ENCODE peak calls at places on chromosome 1, in eight cellular contexts. V, G, K, Q, X, T, R and P are unnamed samples.

GRCh38 chr1:113872219-113872934 is 865 bp upstream of the PTPN22 start:
- DNase-seq in X (peak; percentile 21), V (no peak), Q (no peak), K (no peak), T (no peak), R (no peak), G (no peak), P (no peak)

GRCh38 chr1:199272107-199272506 is 633.3 kb downstream of the PTPRC start:
- DNase-seq in G (peak; percentile 90), T (no peak), X (no peak), V (no peak), R (peak; percentile 50), Q (peak; percentile 29), K (no peak), P (no peak)

GRCh38 chr1:110370827-110371226 is 20.0 kb downstream of the SLC16A4 start:
- DNase-seq in R (peak; percentile 21), T (no peak), V (no peak), X (no peak), K (no peak), Q (no peak), G (no peak), P (no peak)

GRCh38 chr1:41412748-41413147 is 51.5 kb downstream of the FOXO6 start:
- DNase-seq in V (no peak), K (no peak), R (no peak), Q (no peak), T (no peak), G (no peak), X (no peak), P (no peak)

GRCh38 chr1:45299981-45300668 is 26.6 kb upstream of the HPDL start:
- DNase-seq in X (peak; percentile 46), K (no peak), T (no peak), Q (peak; percentile 72), R (peak; percentile 26), G (peak; percentile 74), V (peak; percentile 49), P (no peak)

GRCh38 chr1:241482761-241483250 is 36.7 kb downstream of the FH start:
- DNase-seq in K (no peak), R (peak; percentile 12), T (no peak), X (no peak), Q (no peak), V (no peak), G (no peak), P (no peak)

GRCh38 chr1:7227654-7228053 is 442.4 kb downstream of the CAMTA1 start:
- DNase-seq in R (no peak), K (no peak), X (no peak), V (no peak), Q (no peak), G (no peak), T (no peak), P (no peak)

GRCh38 chr1:173934440-173934839 is 17.3 kb upstream of the SERPINC1 start:
- DNase-seq in X (no peak), V (no peak), T (no peak), K (no peak), R (no peak), G (peak; percentile 40), Q (no peak), P (no peak)

GRCh38 chr1:37994886-37995566 is 5.2 kb upstream of the SF3A3 start:
- DNase-seq in Q (no peak), X (peak; percentile 27), G (no peak), K (no peak), T (no peak), V (no peak), R (no peak), P (no peak)

GRCh38 chr1:75567212-75567611 is 43.7 kb downstream of the SLC44A5 start:
- DNase-seq in K (no peak), R (no peak), Q (no peak), G (no peak), T (no peak), V (no peak), X (no peak), P (no peak)

GRCh38 chr1:175599212-175599681 is 144.1 kb downstream of the TNR start:
- DNase-seq in Q (no peak), K (no peak), G (no peak), V (no peak), T (no peak), X (no peak), R (peak; percentile 7), P (no peak)

GRCh38 chr1:77961392-77961791 is 17.5 kb downstream of the FUBP1 start:
- DNase-seq in Q (no peak), T (no peak), X (no peak), G (no peak), R (no peak), K (no peak), V (no peak), P (no peak)

GRCh38 chr1:209937996-209938959 is at the start of gene SYT14:
- DNase-seq in X (peak; percentile 17), V (peak; percentile 31), K (peak; percentile 21), G (no peak), R (no peak), Q (no peak), T (no peak), P (no peak)

GRCh38 chr1:116679091-116679827 is 11.7 kb upstream of the IGSF3 start:
- DNase-seq in T (no peak), V (no peak), R (no peak), X (no peak), K (no peak), G (no peak), Q (no peak), P (no peak)

GRCh38 chr1:103945774-103946173 is 196.1 kb downstream of the AMY1C start:
- DNase-seq in V (no peak), X (no peak), T (no peak), R (no peak), G (no peak), Q (no peak), K (no peak), P (no peak)

GRCh38 chr1:5570931-5571330 is 421.3 kb downstream of the NPHP4 start:
- DNase-seq in X (no peak), T (no peak), R (no peak), V (no peak), K (no peak), Q (no peak), G (no peak), P (no peak)

GRCh38 chr1:29716306-29716705 is 480.0 kb downstream of the PTPRU start:
- DNase-seq in Q (no peak), T (no peak), K (no peak), V (no peak), R (no peak), G (no peak), X (no peak), P (no peak)

GRCh38 chr1:152228831-152229230 is 4.8 kb upstream of the HRNR start:
- DNase-seq in K (no peak), V (no peak), X (no peak), T (no peak), G (no peak), Q (no peak), R (no peak), P (no peak)

DNA sequence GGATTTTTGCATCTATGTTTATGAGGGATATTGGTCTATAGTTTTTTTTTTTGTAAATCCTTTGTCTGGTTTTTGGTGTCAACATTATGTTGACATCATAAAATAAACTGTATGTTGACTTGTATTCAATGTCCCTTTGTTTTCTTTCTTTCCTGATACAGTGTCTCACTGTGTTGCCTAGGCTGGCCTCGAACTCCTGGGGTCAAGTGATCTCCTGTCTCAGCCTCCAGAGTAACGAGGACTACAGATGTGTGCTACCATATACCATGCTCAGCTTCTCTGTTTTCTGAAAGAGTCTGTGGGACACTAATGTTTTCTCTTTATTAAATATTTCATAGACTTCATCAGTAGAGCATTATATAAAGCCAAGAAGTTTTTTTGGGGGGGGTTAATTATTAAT is 18.3 kb downstream of the MAN1C1 start:
- DNase-seq in X (no peak), Q (no peak), K (no peak), V (no peak), R (no peak), T (no peak), G (no peak), P (no peak)
- TF ChIP-seq CTCF in X (no peak), Q (no peak), K (no peak), V (no peak), R (no peak), T (no peak), G (no peak), P (no peak)

GRCh38 chr1:245512181-245512888 is 357.6 kb downstream of the KIF26B start:
- DNase-seq in G (no peak), X (no peak), V (no peak), Q (no peak), T (no peak), K (no peak), R (no peak), P (no peak)

GRCh38 chr1:245516178-245516829 is 361.5 kb downstream of the KIF26B start:
- DNase-seq in G (peak; percentile 29), Q (peak; percentile 38), X (no peak), K (no peak), V (no peak), T (no peak), R (no peak), P (no peak)

DNA sequence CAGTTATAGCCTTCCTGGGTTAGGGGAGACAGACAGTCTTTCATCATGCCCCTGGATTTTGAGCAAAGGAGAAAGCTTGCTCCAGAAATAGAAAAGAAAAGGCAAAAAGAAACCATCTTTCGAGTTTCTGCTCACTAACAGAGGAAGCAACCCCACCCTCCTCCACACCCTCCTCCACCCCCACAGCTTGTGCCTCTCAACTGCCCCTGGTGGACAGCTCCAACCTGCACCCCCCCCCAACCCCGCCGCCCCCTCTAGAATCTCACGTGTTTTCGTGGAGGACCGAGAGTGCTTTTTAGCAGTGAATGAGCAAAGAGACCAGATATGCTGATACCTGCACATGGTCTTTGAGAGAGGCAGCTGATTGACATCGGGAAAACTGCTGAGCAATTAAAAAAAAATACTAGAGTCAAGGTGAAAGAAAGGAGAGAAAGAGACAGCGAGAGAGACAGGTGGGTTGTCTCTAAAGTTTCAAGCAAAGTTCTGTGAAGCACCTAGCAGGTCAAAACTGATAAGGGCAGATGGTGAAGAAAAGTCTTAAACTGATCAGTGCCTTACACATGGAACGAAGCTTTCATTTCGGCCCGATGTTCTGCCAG is 358.3 kb downstream of the KIF26B start:
- DNase-seq in Q (no peak), V (peak; percentile 43), T (no peak), R (no peak), K (no peak), X (no peak), G (no peak), P (no peak)
- TF ChIP-seq CTCF in Q (peak; percentile 39), V (no peak), T (no peak), R (peak; percentile 65), K (no peak), X (no peak), G (peak; percentile 17), P (no peak)

GRCh38 chr1:39762550-39763540 is 8.3 kb downstream of the OXCT2 start:
- DNase-seq in T (no peak), G (no peak), K (no peak), Q (no peak), X (no peak), R (no peak), V (no peak), P (no peak)
- TF ChIP-seq CTCF in T (no peak), G (no peak), K (no peak), Q (no peak), X (no peak), R (no peak), V (no peak), P (no peak)

DNA sequence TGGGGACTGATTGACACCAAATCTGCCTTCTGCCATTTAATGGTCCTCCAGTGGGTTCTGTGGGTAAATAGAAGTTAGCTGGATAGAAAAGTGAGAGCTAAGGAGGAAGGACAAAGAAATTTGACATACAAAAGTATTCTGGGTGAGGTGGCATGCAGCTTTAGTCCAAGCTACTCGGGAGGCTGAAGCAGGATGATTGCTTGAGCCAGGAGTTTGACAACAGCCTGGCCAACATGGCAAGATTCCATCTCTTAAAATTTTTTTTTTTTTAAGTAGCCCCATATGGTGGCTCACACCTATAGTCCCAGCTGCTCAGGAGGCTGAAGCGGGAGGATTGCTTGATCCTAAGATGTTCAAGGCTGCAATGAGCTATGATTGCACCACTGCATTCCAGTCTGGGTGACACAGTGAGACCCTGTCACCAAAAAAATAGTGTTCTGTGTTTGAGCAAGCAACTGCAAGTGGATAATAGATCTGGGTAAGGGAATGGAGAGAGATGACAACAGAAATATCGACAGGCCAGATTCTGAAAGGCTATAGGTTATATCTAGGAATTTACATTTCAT is 13.4 kb downstream of the RTCA start:
- DNase-seq in K (no peak), R (no peak), X (no peak), Q (no peak), V (no peak), G (no peak), T (no peak), P (no peak)
- TF ChIP-seq CTCF in K (no peak), R (no peak), X (no peak), Q (no peak), V (no peak), G (no peak), T (no peak), P (no peak)